ENCODE peak calls at places on chromosomes 1 and 21, in eight cellular contexts. V is Panc1, S is left ventricle myocardium inferior, T is K562, M is colonic mucosa, Q is pancreas, D is mesendoderm, E is heart left ventricle. C is an unnamed sample.

GRCh38 chr1:243623831-243624230 is 226.2 kb downstream of the AKT3 start:
- DNase-seq in Q (no peak), T (no peak), D (no peak), V (no peak), E (no peak), M (no peak), S (no peak), C (no peak)

GRCh38 chr1:33334081-33334552 is 13.2 kb upstream of the A3GALT2 start:
- DNase-seq in V (no peak), S (peak; percentile 50), D (no peak), M (no peak), Q (no peak), T (no peak), E (no peak), C (no peak)

GRCh38 chr1:21152423-21153100 is 24.1 kb downstream of the EIF4G3 start:
- DNase-seq in D (peak; percentile 27), T (no peak), Q (no peak), V (no peak), E (no peak), M (no peak), S (peak; percentile 24), C (no peak)

GRCh38 chr1:163346326-163346870 is 24.6 kb downstream of the NUF2 start:
- DNase-seq in D (no peak), T (no peak), S (no peak), M (no peak), E (no peak), V (no peak), Q (no peak), C (no peak)

GRCh38 chr1:27397106-27397505 is 4.7 kb downstream of the GPR3 start:
- DNase-seq in E (no peak), T (peak; percentile 58), M (no peak), Q (no peak), D (no peak), S (no peak), V (no peak), C (no peak)

GRCh38 chr1:230858918-230859819 is 9.2 kb downstream of the C1orf198 start:
- DNase-seq in M (no peak), S (no peak), V (no peak), D (peak; percentile 74), Q (no peak), T (no peak), E (no peak), C (no peak)

GRCh38 chr1:178450871-178451270 is 45.9 kb downstream of the CLEC20A start:
- DNase-seq in E (no peak), V (no peak), T (no peak), Q (no peak), D (no peak), S (no peak), M (no peak), C (no peak)

GRCh38 chr1:37051386-37051785 is 17.1 kb upstream of the GRIK3 start:
- DNase-seq in V (no peak), M (no peak), Q (no peak), T (no peak), S (no peak), E (no peak), D (no peak), C (no peak)

GRCh38 chr21:34670220-34670961 is 1.6 kb downstream of the CLIC6 start:
- DNase-seq in S (no peak), E (peak; percentile 63), Q (no peak), M (peak; percentile 60), D (peak; percentile 66), T (no peak), V (no peak), C (no peak)

GRCh38 chr1:76961181-76961580 is 93.9 kb downstream of the ST6GALNAC5 start:
- DNase-seq in T (no peak), D (no peak), S (no peak), V (no peak), E (no peak), M (no peak), Q (no peak), C (no peak)

GRCh38 chr1:229101475-229101874 is 169.4 kb upstream of the RAB4A start:
- DNase-seq in E (no peak), S (no peak), T (no peak), D (no peak), Q (no peak), V (no peak), M (no peak), C (no peak)
- H3K4me1 ChIP-seq in E (no peaks in the 10 kb centered on the region), S (no peaks in the 10 kb centered on the region), T (no peaks in the 10 kb centered on the region), D (peaks cover 9% of the 10 kb centered on the region), Q (peaks cover 9% of the 10 kb centered on the region), V (no peaks in the 10 kb centered on the region), M (no peaks in the 10 kb centered on the region), C (no peaks in the 10 kb centered on the region)

GRCh38 chr1:53134042-53134485 is 8.4 kb downstream of the SLC1A7 start:
- DNase-seq in S (no peak), V (no peak), M (no peak), D (no peak), Q (no peak), E (no peak), T (no peak), C (no peak)

GRCh38 chr1:53134961-53135734 is 7.3 kb downstream of the SLC1A7 start:
- DNase-seq in S (no peak), E (no peak), Q (no peak), T (peak; percentile 56), V (no peak), D (no peak), M (peak; percentile 61), C (no peak)

GRCh38 chr1:53137729-53138128 is 4.7 kb downstream of the SLC1A7 start:
- DNase-seq in T (peak; percentile 67), M (no peak), S (no peak), V (no peak), D (peak; percentile 48), E (no peak), Q (no peak), C (no peak)

GRCh38 chr1:53133261-53134041 is 9.0 kb downstream of the SLC1A7 start:
- DNase-seq in M (no peak), D (no peak), T (no peak), V (no peak), E (no peak), Q (no peak), S (no peak), C (no peak)

DNA sequence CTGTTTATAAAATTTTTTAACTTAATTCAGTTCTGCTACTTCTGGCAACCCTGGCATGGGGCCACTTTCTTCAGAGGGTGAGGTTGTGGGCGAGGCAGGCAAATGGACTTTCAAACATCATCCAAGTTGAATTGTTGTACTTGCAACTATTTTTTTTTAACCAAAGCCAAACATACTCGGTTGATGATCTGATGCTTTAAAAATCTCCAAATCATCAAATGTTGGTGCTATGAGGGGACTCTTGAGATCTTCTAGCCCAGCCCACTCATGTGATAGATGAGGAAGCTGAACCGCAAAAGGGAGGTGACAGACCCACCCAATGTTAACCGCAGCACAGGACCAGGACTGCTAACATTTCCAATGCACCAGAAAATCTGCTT is 6.7 kb downstream of the SLC1A7 start:
- DNase-seq in T (peak; percentile 59), V (no peak), S (no peak), E (no peak), M (no peak), D (no peak), Q (no peak), C (no peak)
- H3K4me1 ChIP-seq in T (no peaks in the 10 kb centered on the region), V (peaks cover 11% of the 10 kb centered on the region), S (peaks cover 11% of the 10 kb centered on the region), E (peaks cover 8% of the 10 kb centered on the region), M (no peaks in the 10 kb centered on the region), D (no peaks in the 10 kb centered on the region), Q (no peaks in the 10 kb centered on the region), C (no peaks in the 10 kb centered on the region)

GRCh38 chr1:118987431-118988185 is 535 bp downstream of the TBX15 start:
- DNase-seq in V (no peak), T (no peak), E (no peak), D (peak; percentile 67), S (no peak), Q (no peak), M (no peak), C (peak; percentile 22)

GRCh38 chr1:118985611-118986290 is 2.4 kb downstream of the TBX15 start:
- DNase-seq in S (no peak), D (peak; percentile 34), T (no peak), Q (no peak), E (no peak), V (no peak), M (no peak), C (no peak)

GRCh38 chr1:118984990-118985608 is 3.0 kb downstream of the TBX15 start:
- DNase-seq in T (no peak), V (no peak), E (no peak), Q (no peak), S (no peak), D (peak; percentile 29), M (no peak), C (no peak)

GRCh38 chr1:118986839-118987430 is 1.2 kb downstream of the TBX15 start:
- DNase-seq in M (no peak), S (no peak), D (peak; percentile 30), T (no peak), E (no peak), V (no peak), Q (no peak), C (no peak)

GRCh38 chr1:118986291-118986838 is 1.8 kb downstream of the TBX15 start:
- DNase-seq in Q (no peak), E (no peak), D (peak; percentile 47), T (no peak), V (no peak), S (no peak), M (no peak), C (no peak)
- H3K4me1 ChIP-seq in Q (no peaks in the 10 kb centered on the region), E (peaks cover 10% of the 10 kb centered on the region), D (peaks cover 6% of the 10 kb centered on the region), T (peaks cover 23% of the 10 kb centered on the region), V (peaks cover 5% of the 10 kb centered on the region), S (peaks cover 46% of the 10 kb centered on the region), M (peaks cover 9% of the 10 kb centered on the region), C (peaks cover 4% of the 10 kb centered on the region)

GRCh38 chr21:42468511-42469131 is 27.4 kb downstream of the RSPH1 start:
- DNase-seq in Q (no peak), D (peak; percentile 76), E (no peak), M (no peak), S (no peak), V (no peak), T (no peak), C (no peak)
- H3K4me1 ChIP-seq in Q (peaks cover 21% of the 10 kb centered on the region), D (peaks cover 11% of the 10 kb centered on the region), E (no peaks in the 10 kb centered on the region), M (peaks cover 31% of the 10 kb centered on the region), S (peaks cover 7% of the 10 kb centered on the region), V (no peaks in the 10 kb centered on the region), T (peaks cover 32% of the 10 kb centered on the region), C (peaks cover 44% of the 10 kb centered on the region)

GRCh38 chr1:6660415-6661049 is 35.9 kb downstream of the THAP3 start:
- DNase-seq in V (no peak), S (no peak), T (no peak), E (no peak), M (no peak), D (no peak), Q (no peak), C (no peak)
- H3K4me1 ChIP-seq in V (no peaks in the 10 kb centered on the region), S (peaks cover 23% of the 10 kb centered on the region), T (no peaks in the 10 kb centered on the region), E (no peaks in the 10 kb centered on the region), M (no peaks in the 10 kb centered on the region), D (no peaks in the 10 kb centered on the region), Q (no peaks in the 10 kb centered on the region), C (no peaks in the 10 kb centered on the region)

GRCh38 chr1:198671136-198671535 is 32.3 kb downstream of the PTPRC start:
- DNase-seq in S (no peak), T (no peak), V (no peak), E (no peak), M (no peak), D (no peak), Q (no peak), C (no peak)
- H3K4me1 ChIP-seq in S (no peaks in the 10 kb centered on the region), T (peaks cover 3% of the 10 kb centered on the region), V (peaks cover 4% of the 10 kb centered on the region), E (no peaks in the 10 kb centered on the region), M (no peaks in the 10 kb centered on the region), D (no peaks in the 10 kb centered on the region), Q (no peaks in the 10 kb centered on the region), C (no peaks in the 10 kb centered on the region)

C was measured in A673.